ENCODE peak calls at places on chromosome 14, in five cellular contexts. N, O, G, S and E are unnamed samples.

GRCh38 chr14:100408350-100409015 is 85.3 kb downstream of the SLC25A47 start:
- DNase-seq in N (no peak), O (peak), G (no peak), S (peak), E (no peak)

GRCh38 chr14:24310666-24311604 is at the start of gene LTB4R:
- DNase-seq in N (peak), O (peak), G (peak), S (peak), E (no peak)

GRCh38 chr14:101962503-101962874 is 1.9 kb upstream of the DYNC1H1 start:
- DNase-seq in N (no peak), O (peak), G (no peak), S (peak), E (no peak)

GRCh38 chr14:91325211-91325610 is 80.7 kb upstream of the GPR68 start:
- DNase-seq in N (no peak), O (no peak), G (no peak), S (no peak), E (no peak)

GRCh38 chr14:66405158-66405557 is 81.0 kb upstream of the CCDC196 start:
- DNase-seq in N (no peak), O (peak), G (no peak), S (peak), E (peak)

GRCh38 chr14:61547186-61548121 is 147.9 kb upstream of the HIF1A start:
- DNase-seq in N (peak), O (peak), G (no peak), S (peak), E (no peak)

GRCh38 chr14:99966030-99966429 is 99.2 kb upstream of the EVL start:
- DNase-seq in N (no peak), O (no peak), G (no peak), S (no peak), E (no peak)

GRCh38 chr14:48052973-48053372 is 377.6 kb upstream of the MDGA2 start:
- DNase-seq in N (no peak), O (no peak), G (no peak), S (no peak), E (no peak)

GRCh38 chr14:80404413-80404812 is 193.1 kb upstream of the DIO2 start:
- DNase-seq in N (no peak), O (no peak), G (no peak), S (no peak), E (no peak)

DNA sequence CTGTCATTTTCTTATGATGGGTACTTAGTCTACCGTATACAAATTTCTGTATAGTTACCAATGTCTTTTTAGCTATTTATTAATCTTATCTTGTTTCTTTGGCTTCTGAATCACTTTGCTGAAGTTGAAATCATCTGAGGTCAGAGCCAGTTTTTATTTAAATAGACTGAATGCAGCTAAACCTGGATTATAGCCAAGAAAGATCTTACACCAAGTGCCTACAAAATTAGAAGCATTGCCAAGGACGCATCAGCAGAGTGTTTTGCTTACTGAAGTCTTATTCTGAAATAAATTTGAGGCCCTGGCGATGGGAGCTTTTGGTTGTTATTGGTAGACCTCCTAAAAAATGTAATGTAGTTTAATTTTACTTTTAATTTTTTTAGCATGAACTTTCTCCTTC is 128.2 kb downstream of the RGS6 start:
- DNase-seq in N (no peak), O (no peak), G (no peak), S (no peak), E (no peak)
- TF ChIP-seq CTCF in N (no peak), O (no peak), G (no peak), S (no peak), E (no peak)

DNA sequence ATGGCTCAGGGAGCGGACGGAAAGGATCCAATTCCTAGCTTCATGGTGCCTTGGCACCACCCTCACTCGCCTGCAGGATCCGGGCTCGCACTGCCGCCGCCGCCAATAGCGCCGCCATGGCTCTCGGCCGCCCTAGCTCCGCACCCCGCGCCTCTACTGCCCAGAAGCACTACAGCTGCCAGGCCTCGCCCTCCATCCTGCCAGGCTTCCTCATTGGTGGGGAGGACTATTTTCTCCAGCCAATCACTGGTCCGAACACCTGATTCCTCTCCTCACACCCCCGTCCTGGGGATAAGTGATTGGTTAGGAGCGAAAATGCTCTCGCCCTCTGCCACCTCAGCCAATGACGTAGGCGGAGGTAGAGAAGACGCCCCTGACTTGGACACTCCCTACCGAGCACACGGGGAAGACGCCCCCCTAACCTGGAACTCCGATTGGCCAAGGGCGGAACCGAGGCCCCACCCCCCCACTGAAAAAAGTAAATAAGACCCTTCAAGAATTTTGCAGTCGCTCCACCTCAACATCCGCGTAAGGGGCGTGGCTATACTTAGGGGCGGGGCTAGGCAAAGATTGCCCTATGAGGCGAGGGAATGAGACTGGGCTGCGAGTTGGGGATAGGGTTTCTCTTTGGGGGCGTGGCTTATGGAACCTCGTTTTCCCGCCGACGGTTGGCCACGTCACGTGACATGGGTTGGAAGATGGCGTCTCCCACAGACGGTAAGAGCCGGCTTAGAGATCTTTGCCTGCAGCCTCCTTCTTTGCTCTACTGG is at the start of the genes ALDH6A1 and LIN52:
- DNase-seq in N (peak), O (peak), G (peak), S (peak), E (peak)
- TF ChIP-seq CTCF in N (no peak), O (no peak), G (no peak), S (peak), E (no peak)

DNA sequence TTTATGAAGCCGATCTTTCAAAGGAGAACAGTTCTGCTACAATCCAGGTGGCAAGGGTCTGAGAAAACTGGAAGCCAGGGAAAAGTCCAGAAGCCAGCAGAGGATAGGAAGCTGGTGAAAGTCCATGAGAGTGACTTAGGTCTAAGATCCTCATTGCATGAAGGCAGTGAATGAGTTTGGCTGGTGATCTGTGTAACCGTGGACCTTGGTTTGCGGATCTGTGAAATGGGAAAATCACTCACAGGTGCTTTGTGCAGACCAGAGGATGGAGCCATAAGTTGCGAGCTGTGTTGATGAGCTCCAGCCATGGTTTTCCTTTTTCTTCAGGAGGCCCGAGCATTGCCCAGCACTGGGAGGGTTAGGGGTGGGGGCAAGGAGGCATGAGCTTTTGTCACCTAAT is 20.1 kb upstream of the SERPINA6 start:
- DNase-seq in N (no peak), O (no peak), G (no peak), S (no peak), E (no peak)
- TF ChIP-seq CTCF in N (no peak), O (no peak), G (no peak), S (no peak), E (no peak)

DNA sequence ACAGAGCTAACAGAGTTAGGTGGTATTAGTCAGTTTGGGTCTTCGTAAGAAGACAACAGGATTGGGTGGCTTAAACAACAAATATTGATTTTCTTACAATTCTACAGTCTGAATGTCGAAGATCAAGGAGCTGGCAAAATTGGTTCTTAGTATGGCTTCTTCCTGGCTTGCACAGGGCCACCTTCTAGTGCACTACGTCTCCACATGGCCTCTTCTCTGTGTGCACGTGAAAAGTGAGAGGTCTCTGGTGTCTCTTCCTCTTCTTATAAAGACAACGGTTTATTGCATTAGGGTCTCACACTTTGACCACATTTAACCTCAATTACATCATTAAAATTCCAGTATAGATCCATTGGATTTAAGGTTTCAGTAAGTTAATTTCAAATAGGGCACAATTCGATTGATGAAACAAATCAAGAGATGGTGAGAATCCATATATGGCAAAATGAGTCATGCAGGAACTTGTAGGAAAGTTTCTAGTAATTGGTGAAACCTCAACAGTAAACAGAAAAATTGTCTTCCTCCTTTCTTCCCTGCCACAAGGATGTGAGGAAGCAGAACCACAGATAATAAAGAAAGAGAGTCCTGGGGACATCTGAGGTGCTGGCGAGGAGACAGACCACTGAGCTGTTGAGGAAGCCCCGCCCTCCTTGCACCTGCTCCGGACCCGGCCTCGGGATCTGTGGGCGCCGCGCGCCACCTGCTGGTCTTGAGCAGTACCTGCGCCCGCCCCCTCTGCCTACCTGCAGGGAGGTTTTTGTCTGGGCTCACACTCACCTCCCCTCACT is 846.7 kb downstream of the TMEM121 start:
- DNase-seq in N (no peak), O (no peak), G (peak), S (peak), E (no peak)
- TF ChIP-seq CTCF in N (no peak), O (no peak), G (peak), S (no peak), E (no peak)

GRCh38 chr14:40417777-40418401 is 985.7 kb upstream of the FBXO33 start:
- DNase-seq in N (no peak), O (peak), G (peak), S (peak), E (peak)
- TF ChIP-seq CTCF in N (no peak), O (peak), G (peak), S (peak), E (peak)

GRCh38 chr14:68655961-68656360 is 136.9 kb downstream of the ZFP36L1 start:
- DNase-seq in N (no peak), O (no peak), G (no peak), S (no peak), E (no peak)
- TF ChIP-seq CTCF in N (no peak), O (no peak), G (no peak), S (peak), E (peak)

GRCh38 chr14:104972301-104973211 is 5.6 kb downstream of the AHNAK2 start:
- DNase-seq in N (peak), O (no peak), G (no peak), S (peak), E (no peak)
- TF ChIP-seq CTCF in N (no peak), O (no peak), G (no peak), S (peak), E (no peak)

GRCh38 chr14:29529418-29529817 is 398.2 kb downstream of the PRKD1 start:
- DNase-seq in N (no peak), O (peak), G (no peak), S (peak), E (no peak)
- TF ChIP-seq CTCF in N (no peak), O (peak), G (no peak), S (peak), E (peak)

DNA sequence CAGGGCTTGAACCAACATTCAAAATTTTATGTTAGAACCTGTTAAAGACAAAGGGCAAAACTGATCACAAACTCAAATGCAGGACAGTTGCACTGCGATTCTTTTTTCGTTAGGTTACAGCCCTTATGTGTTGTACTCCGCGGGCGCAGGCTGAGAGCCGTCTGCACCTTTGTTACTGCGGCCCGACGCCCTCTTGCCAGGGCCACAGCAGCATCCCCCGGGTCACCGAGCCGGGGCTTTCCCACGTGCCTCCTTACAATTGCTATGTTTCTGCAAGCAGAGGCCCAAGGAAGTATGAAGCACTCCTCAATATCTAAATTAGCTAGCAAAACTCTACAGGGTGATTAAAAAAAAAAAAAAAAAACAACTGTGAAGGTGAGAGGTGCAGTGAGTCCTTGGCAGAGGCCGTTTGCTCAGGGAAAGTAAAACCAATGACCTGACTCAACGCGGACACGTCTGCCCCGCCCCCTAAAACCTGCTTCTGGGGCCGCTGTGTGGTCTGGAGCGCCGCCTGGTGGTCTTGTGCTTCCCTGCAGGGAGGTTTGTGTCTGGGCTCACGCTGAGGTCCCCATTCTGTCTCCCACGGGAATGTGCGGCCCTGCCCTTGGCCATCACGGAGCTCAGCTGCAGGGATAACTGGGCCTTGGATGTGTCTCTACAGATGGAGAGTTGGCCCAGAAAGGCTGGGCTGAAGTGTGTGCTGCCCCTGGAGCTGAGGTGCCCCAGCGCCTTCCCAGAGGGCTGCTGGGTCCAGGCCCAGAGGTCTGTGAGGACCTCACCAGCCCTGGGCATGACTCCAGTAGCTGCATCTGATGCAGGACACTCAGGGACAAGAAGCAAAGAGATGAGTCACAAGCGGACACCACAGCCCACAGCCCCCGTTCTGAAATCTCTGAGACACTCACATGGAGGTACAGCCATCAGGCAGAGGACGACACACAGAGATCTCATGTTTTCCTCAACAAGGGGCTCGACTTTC is 418.5 kb downstream of the TMEM121 start:
- DNase-seq in N (no peak), O (no peak), G (peak), S (no peak), E (no peak)
- TF ChIP-seq CTCF in N (peak), O (no peak), G (peak), S (no peak), E (no peak)

GRCh38 chr14:30330452-30330851 is 228.5 kb upstream of the G2E3 start:
- DNase-seq in N (no peak), O (peak), G (no peak), S (peak), E (no peak)
- TF ChIP-seq CTCF in N (no peak), O (peak), G (no peak), S (peak), E (peak)